ENCODE peak calls at places on chromosomes 5 and 9, in six cellular contexts. K is naive thymus-derived CD4-positive, alpha-beta T cell; C is Peyer's patch; M is esophagus squamous epithelium; F is breast epithelium; P is Karpas-422. D is an unnamed sample. For H3K9me3, the result is how much of the 10 kb centered on the place peaks cover.

GRCh38 chr5:56807698-56808097 is 7.7 kb upstream of the MAP3K1 start:
- DNase-seq in P (no peak), F (no peak), M (no peak), K (no peak), C (no peak), D (no peak)

GRCh38 chr5:172160506-172160905 is 27.5 kb downstream of the STK10 start:
- DNase-seq in M (no peak), F (no peak), P (no peak), C (no peak), K (no peak), D (no peak)

GRCh38 chr9:134442486-134443168 is 116.4 kb downstream of the RXRA start:
- DNase-seq in P (no peak), F (no peak), K (no peak), M (no peak), C (no peak), D (no peak)

GRCh38 chr5:32785639-32786216 is 74.6 kb downstream of the NPR3 start:
- DNase-seq in P (no peak), F (no peak), C (no peak), M (no peak), K (no peak), D (no peak)

GRCh38 chr9:135369401-135369800 is 110.2 kb upstream of the PPP1R26 start:
- DNase-seq in F (no peak), M (no peak), K (no peak), P (no peak), C (no peak), D (no peak)

GRCh38 chr9:127899200-127899943 is at the start of gene ST6GALNAC6:
- DNase-seq in F (no peak), K (peak), P (peak), C (peak), M (no peak), D (peak)

GRCh38 chr5:42387563-42387962 is 35.7 kb upstream of the GHR start:
- DNase-seq in C (no peak), F (no peak), P (no peak), M (no peak), K (no peak), D (no peak)

GRCh38 chr9:38689678-38690077 is 30.3 kb downstream of the FAM240B start:
- DNase-seq in C (no peak), P (no peak), M (no peak), K (no peak), F (no peak), D (no peak)

GRCh38 chr5:821504-821903 is 29.3 kb downstream of the ZDHHC11 start:
- DNase-seq in F (no peak), M (no peak), C (no peak), K (no peak), P (no peak), D (no peak)

GRCh38 chr9:555493-555892 is 286.0 kb upstream of the DMRT1 start:
- DNase-seq in F (no peak), M (no peak), P (no peak), C (no peak), K (no peak), D (no peak)

GRCh38 chr5:68303038-68303738 is 87.6 kb downstream of the PIK3R1 start:
- DNase-seq in K (no peak), M (no peak), C (no peak), P (no peak), F (no peak), D (no peak)

GRCh38 chr5:145510324-145510723 is 324.8 kb downstream of the PRELID2 start:
- DNase-seq in C (no peak), M (no peak), F (no peak), P (no peak), K (no peak), D (no peak)

GRCh38 chr5:149426931-149427330 is 47.8 kb upstream of the IL17B start:
- DNase-seq in C (no peak), P (no peak), F (no peak), K (no peak), M (no peak), D (no peak)

GRCh38 chr5:27568811-27569210 is 530.4 kb upstream of the CDH9 start:
- DNase-seq in M (no peak), F (no peak), K (no peak), P (no peak), C (no peak), D (no peak)

GRCh38 chr5:176530983-176531901 is 6.0 kb downstream of the RNF44 start:
- DNase-seq in K (no peak), F (no peak), M (no peak), C (no peak), P (no peak), D (no peak)

GRCh38 chr5:110851357-110851756 is 112.5 kb downstream of the SLC25A46 start:
- DNase-seq in M (no peak), P (no peak), K (no peak), F (no peak), C (no peak), D (no peak)

GRCh38 chr5:43623048-43623447 is 20.1 kb downstream of the NNT start:
- DNase-seq in P (no peak), C (no peak), M (no peak), K (no peak), F (no peak), D (no peak)

GRCh38 chr5:5403736-5404135 is 18.7 kb upstream of the ICE1 start:
- DNase-seq in M (no peak), P (no peak), F (no peak), K (no peak), C (no peak), D (no peak)

GRCh38 chr5:68007446-68007845 is 208.1 kb upstream of the PIK3R1 start:
- DNase-seq in P (no peak), F (peak), K (no peak), M (no peak), C (no peak), D (no peak)

DNA sequence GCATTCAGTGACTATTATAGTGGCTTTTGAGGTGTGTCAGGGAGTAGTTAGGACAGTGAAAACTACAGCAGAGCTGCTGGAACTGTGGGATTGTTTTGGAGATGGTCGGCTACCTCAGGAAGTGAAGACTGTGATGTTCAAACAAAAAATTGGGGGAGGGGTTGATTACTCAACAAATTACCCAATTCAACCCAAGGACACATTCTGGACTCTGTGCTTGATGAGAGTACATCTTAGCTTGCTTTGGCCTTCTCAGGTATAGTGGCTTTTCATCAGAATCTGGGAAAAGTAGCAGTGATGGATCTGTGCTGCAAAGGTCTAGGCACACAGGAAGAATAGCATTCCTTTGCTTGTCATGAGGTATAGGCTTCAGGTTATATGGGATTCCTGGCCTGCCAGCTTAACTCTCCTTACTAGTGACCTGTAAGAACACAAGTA is 47.0 kb downstream of the SLC44A1 start:
- DNase-seq in F (no peak), K (no peak), M (no peak), P (no peak), C (no peak), D (no peak)
- H3K9me3 ChIP-seq in F (under half), K (under half), M (under half), P (under half), C (under half), D (under half)

GRCh38 chr5:141373673-141374317 is at the start of gene PCDHGA6:
- DNase-seq in P (no peak), F (no peak), C (no peak), M (no peak), K (no peak), D (no peak)

GRCh38 chr5:141374627-141375026 is 936 bp downstream of the PCDHGA6 start:
- DNase-seq in M (no peak), C (no peak), P (no peak), F (no peak), K (no peak), D (no peak)

GRCh38 chr5:141366016-141366896 is 2.3 kb downstream of the PCDHGA5 start:
- DNase-seq in P (no peak), C (no peak), M (no peak), K (no peak), F (no peak), D (no peak)

GRCh38 chr5:141371572-141372475 is 1.8 kb downstream of the PCDHGB3 start:
- DNase-seq in F (no peak), C (no peak), M (no peak), K (no peak), P (no peak), D (no peak)

DNA sequence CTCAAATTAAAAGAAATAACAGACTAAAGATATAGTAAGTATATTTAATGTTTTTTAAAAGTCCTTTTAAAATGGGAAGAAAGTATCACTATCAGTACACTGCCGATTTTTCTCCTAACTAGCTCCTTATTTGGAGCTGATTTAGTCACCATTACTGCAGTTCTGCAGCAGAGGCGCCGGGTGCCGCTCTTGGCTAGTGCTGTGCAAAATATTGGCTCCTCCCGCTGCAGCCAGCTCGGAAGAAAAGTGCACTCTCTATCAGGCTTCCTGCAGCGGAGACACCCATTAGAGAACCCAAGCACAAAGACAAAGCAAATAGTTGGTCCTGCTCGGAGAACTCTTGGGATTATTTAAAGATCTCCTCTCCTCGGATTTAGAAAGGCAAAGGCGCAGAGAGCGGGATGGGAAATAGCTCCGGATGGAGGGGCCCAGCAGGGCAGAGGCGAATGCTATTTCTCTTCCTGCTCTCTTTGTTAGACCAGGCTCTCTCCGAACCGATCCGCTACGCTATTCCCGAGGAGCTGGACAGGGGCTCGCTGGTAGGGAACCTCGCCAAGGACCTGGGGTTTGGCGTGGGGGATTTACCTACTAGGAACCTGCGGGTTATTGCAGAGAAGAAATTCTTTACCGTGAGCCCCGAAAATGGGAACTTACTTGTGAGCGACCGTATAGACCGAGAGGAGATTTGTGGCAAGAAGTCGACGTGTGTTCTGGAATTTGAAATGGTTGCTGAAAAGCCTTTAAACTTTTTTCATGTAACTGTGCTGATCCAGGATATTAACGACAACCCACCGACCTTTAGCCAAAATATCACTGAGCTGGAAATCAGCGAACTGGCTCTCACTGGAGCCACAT is at the start of gene PCDHGB3:
- DNase-seq in M (no peak), C (no peak), F (no peak), P (peak), K (no peak), D (no peak)
- H3K9me3 ChIP-seq in M (under half), C (under half), F (half or more), P (under half), K (under half), D (under half)

DNA sequence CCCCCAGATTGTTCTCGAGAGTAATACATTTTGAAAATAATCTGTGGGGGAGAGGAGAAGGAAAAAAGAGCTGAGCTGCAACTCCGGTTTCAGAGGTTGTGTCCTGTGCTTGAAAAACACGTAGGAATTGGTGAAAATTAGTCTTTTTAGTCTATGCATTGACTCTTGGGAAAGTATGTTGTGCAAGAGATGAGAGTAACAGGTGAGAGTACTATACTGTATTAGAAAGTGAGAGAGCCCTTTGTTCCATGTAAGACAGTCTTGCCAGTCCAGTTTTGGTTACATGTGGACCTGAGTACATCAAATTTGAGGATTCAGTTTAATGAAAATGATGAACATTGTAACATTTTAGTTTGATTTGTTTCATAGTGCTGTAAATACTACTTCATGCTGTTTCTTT is 27.8 kb downstream of the ERBIN start:
- DNase-seq in K (no peak), M (no peak), P (no peak), C (no peak), F (no peak), D (no peak)
- H3K9me3 ChIP-seq in K (under half), M (under half), P (under half), C (under half), F (under half), D (under half)

GRCh38 chr9:96762562-96762961 is 15.3 kb downstream of the ZNF510 start:
- DNase-seq in K (no peak), P (no peak), M (no peak), F (no peak), C (no peak), D (no peak)

DNA sequence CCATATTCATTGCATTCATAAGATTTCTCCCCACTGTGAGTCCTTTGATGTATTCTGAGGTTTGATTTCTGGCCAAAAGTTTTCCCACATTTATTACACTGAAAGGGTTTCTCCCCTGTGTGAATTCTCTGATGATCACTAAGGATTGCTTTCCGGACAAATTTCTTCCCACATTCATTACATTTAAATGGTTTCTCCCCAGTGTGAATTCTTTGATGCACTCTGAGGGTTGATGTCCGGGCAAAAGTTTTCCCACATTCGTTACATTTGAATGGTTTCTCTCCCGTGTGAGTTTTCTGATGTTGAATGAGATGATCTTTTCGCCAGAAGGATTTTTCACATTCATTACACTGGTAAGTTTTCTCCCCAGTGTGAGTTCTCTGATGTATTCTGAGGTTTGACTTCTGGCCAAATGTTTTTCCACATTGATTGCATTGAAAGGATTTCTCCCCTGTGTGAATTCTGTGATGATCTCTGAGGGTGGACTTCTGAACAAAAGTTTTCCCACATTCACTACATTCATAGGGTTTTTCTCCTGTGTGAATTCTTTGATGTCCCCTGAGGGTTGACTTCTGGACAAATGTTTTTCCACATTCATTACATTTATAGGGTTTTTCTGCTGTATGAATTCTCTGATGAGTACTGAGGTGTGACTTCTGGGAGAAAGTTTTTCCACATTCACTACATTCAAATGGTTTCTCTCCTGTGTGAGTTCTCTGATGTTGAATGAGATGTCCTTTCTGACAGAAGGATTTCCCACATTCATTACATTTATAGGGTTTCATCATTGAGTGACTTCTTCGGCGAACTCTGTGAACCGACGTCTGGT is 18.8 kb downstream of the ZNF510 start:
- DNase-seq in P (no peak), M (no peak), C (no peak), K (no peak), F (no peak), D (no peak)
- H3K9me3 ChIP-seq in P (half or more), M (under half), C (under half), K (half or more), F (half or more), D (half or more)

DNA sequence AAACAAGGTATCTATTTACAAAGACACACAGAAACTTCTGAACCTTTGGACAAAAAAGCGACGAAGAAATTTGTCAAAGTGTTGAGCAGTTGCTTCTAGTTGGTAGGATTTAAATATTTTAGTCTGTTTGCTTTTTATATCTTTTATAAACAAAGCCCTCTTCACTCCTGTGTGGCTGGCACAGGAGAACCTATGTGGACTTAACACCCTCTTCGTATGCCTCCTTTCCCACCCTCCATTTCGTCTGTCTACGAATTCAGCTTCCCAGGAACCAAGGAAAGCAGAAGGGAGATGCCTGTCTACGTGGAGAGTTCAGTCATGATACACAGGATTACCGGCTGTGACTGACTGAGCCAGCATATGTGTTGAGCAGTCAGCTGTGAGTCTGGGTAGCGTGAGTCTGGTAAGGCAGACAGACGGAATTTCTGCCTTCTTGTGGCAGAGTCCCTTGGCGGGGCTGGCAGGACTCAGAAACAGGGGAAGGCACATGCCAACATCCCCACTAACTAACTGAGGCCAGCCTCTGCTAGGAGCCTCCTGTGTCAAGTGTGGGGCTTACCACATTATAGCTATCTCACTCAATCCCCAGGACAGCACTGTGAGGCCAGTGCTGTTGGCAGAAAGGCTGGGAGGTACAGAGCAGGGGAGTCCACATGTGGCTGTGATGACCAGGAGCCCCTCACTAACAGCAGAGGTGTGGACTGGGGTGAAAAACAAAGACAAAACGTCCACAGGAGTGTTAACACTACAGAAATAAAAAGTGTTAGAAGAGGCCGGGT is 13.9 kb upstream of the ZFP62 start:
- DNase-seq in M (no peak), P (no peak), F (no peak), K (no peak), C (no peak), D (no peak)
- H3K9me3 ChIP-seq in M (under half), P (under half), F (under half), K (under half), C (under half), D (under half)

GRCh38 chr5:141182248-141182647 is at the start of gene PCDHB16:
- DNase-seq in C (no peak), F (no peak), P (peak), M (no peak), K (no peak), D (no peak)
- H3K9me3 ChIP-seq in C (under half), F (half or more), P (under half), M (under half), K (under half), D (under half)

GRCh38 chr5:141430332-141431113 is at the start of gene PCDHGA12:
- DNase-seq in M (no peak), P (no peak), K (no peak), F (no peak), C (peak), D (no peak)
- H3K9me3 ChIP-seq in M (under half), P (under half), K (under half), F (half or more), C (under half), D (under half)

D was measured in T-helper 17 cell.